ENCODE peak calls at places on chromosomes 12 and 14, in four cellular contexts. L is nephron progenitor cell, U is foreskin keratinocyte, B is colonic mucosa. M is an unnamed sample.

GRCh38 chr12:104314242-104314614 is 10.7 kb downstream of the EID3 start:
- DNase-seq in L (no peak), U (no peak), B (no peak), M (no peak)

GRCh38 chr14:89618821-89619551 is 202.0 kb upstream of the FOXN3 start:
- DNase-seq in L (peak; percentile 79), U (peak; percentile 20), B (peak; percentile 70), M (no peak)

GRCh38 chr12:130195776-130196175 is 33.5 kb downstream of the FZD10 start:
- DNase-seq in L (no peak), U (no peak), B (no peak), M (no peak)

GRCh38 chr12:106670131-106670530 is 87.3 kb downstream of the RFX4 start:
- DNase-seq in L (no peak), U (no peak), B (no peak), M (no peak)

GRCh38 chr12:111673503-111673902 is 12.3 kb downstream of the BRAP start:
- DNase-seq in L (no peak), U (no peak), B (no peak), M (no peak)

GRCh38 chr14:35122696-35123387 is 490 bp downstream of the PRORP start:
- DNase-seq in L (no peak), U (no peak), B (no peak), M (no peak)

GRCh38 chr14:91394105-91395081 is 23.2 kb downstream of the CCDC88C start:
- DNase-seq in L (no peak), U (no peak), B (no peak), M (no peak)

GRCh38 chr14:75050852-75051555 is at the start of gene MLH3:
- DNase-seq in L (peak; percentile 86), U (peak; percentile 31), B (peak; percentile 90), M (no peak)

GRCh38 chr12:4011597-4011996 is 138.4 kb upstream of the PARP11 start:
- DNase-seq in L (no peak), U (peak; percentile 75), B (no peak), M (no peak)

GRCh38 chr14:39006721-39007410 is 96.2 kb downstream of the SEC23A start:
- DNase-seq in L (no peak), U (no peak), B (no peak), M (peak; percentile 21)

GRCh38 chr12:54416908-54417603 is 2.0 kb downstream of the ITGA5 start:
- DNase-seq in L (no peak), U (no peak), B (no peak), M (no peak)

GRCh38 chr14:28055008-28055407 is 711.6 kb upstream of the FOXG1 start:
- DNase-seq in L (no peak), U (no peak), B (no peak), M (no peak)

GRCh38 chr12:59151243-59151642 is 230.9 kb upstream of the LRIG3 start:
- DNase-seq in L (no peak), U (peak; percentile 8), B (no peak), M (peak; percentile 14)

GRCh38 chr14:72920008-72920407 is 6.3 kb upstream of the DCAF4 start:
- DNase-seq in L (no peak), U (no peak), B (no peak), M (no peak)

GRCh38 chr14:85788834-85789233 is 258.9 kb downstream of the FLRT2 start:
- DNase-seq in L (no peak), U (no peak), B (no peak), M (no peak)

GRCh38 chr12:51860986-51861385 is 12.5 kb upstream of the FIGNL2 start:
- DNase-seq in L (no peak), U (no peak), B (no peak), M (no peak)

GRCh38 chr12:49564241-49565118 is 3.5 kb downstream of the MCRS1 start:
- DNase-seq in L (no peak), U (no peak), B (no peak), M (no peak)

GRCh38 chr14:23052182-23052623 is 5.1 kb downstream of the CDH24 start:
- DNase-seq in L (peak; percentile 35), U (no peak), B (no peak), M (no peak)
- TF ChIP-seq CTCF in L (peak; percentile 10), U (peak; percentile 64), B (no peak), M (peak; percentile 9)

GRCh38 chr12:118122264-118122663 is 13.7 kb upstream of the PEBP1 start:
- DNase-seq in L (no peak), U (no peak), B (no peak), M (no peak)
- TF ChIP-seq CTCF in L (no peak), U (no peak), B (no peak), M (no peak)

DNA sequence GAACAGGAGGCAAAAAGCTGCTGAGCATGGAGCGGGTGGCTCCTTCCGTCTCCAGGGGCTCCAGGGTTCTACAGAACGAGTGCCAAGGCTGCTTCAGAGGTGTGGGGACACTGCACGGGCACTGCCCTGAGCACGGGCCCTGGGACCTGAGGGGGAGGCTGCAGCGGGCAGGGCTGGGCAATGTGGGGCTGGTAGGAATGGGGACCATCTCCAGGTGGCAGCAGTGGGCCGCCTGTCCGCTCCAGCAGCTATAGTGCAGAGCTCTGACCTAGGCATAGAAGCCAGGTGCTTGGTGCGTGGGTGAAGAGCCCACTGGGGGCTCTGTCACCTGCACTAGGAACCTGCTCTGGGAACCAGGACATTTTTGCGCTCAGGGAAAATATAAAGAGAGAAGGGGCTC is 22.3 kb downstream of the HDAC7 start:
- DNase-seq in L (peak; percentile 41), U (no peak), B (no peak), M (no peak)
- TF ChIP-seq CTCF in L (peak; percentile 22), U (peak; percentile 55), B (no peak), M (peak; percentile 34)

GRCh38 chr12:80412343-80412953 is 31.6 kb upstream of the PTPRQ start:
- DNase-seq in L (peak; percentile 12), U (no peak), B (no peak), M (no peak)
- TF ChIP-seq CTCF in L (peak; percentile 81), U (peak; percentile 88), B (peak; percentile 62), M (peak; percentile 38)

DNA sequence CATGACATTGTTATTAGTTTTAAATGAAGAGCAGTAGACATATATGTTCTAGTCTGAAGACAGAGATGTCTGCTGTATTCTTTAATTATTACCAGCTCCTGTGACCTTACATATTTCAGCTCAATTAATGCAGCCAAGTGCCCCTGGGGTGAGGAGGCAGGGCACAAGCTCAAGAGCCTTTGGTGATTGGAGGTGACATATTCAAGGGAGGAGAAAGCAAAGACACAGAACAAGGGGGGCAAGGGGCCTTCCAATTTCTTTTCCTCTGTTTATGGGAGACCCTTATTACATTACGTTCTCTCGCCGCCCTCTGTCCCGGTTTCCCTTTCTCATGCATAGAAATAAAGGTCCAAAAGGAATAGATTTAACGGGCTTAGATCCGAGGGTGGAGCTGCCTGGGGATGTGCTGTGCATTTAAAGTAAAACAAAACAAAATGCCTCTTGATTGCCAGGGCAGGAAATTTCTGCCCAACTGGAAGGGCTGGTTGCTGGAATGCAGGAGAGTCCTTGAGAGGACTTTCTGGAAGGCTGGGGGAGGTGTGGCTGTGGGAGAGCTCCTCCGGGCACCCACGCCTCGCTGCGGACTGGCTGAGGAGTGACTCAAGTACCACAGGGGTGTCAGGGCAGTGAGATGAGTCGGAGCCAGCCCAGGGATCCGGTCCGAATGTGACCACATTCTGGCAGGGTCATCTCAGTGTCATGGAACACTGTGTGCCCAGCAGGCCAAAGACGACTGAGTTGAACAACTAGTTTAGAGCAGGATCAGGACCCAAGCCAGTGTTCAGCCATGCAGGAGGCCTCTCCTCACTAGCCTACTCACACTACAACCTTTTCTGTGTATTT is 32.1 kb upstream of the GSG1 start:
- DNase-seq in L (no peak), U (peak; percentile 64), B (no peak), M (peak; percentile 41)
- TF ChIP-seq CTCF in L (no peak), U (peak; percentile 50), B (no peak), M (peak; percentile 46)

GRCh38 chr12:57637364-57637763 is 4.4 kb upstream of the B4GALNT1 start:
- DNase-seq in L (no peak), U (no peak), B (no peak), M (no peak)
- TF ChIP-seq CTCF in L (no peak), U (peak; percentile 25), B (no peak), M (no peak)

GRCh38 chr12:9034095-9034494 is 44.7 kb downstream of the KLRG1 start:
- DNase-seq in L (no peak), U (no peak), B (no peak), M (no peak)

GRCh38 chr12:9033244-9033887 is 44.0 kb downstream of the KLRG1 start:
- DNase-seq in L (no peak), U (no peak), B (no peak), M (no peak)

GRCh38 chr12:9036227-9036626 is 46.9 kb downstream of the KLRG1 start:
- DNase-seq in L (no peak), U (no peak), B (no peak), M (no peak)

GRCh38 chr12:9030776-9031175 is 41.4 kb downstream of the KLRG1 start:
- DNase-seq in L (no peak), U (no peak), B (no peak), M (no peak)

GRCh38 chr12:9032202-9032964 is 43.0 kb downstream of the KLRG1 start:
- DNase-seq in L (no peak), U (no peak), B (no peak), M (no peak)
- TF ChIP-seq CTCF in L (no peak), U (no peak), B (no peak), M (no peak)

GRCh38 chr14:43795600-43796228 is 711.4 kb downstream of the FSCB start:
- DNase-seq in L (no peak), U (no peak), B (no peak), M (no peak)
- TF ChIP-seq CTCF in L (peak; percentile 54), U (peak; percentile 53), B (no peak), M (no peak)

GRCh38 chr12:76081909-76082308 is 2.6 kb downstream of the NAP1L1 start:
- DNase-seq in L (no peak), U (no peak), B (no peak), M (no peak)

GRCh38 chr12:76080017-76080728 is 4.3 kb downstream of the NAP1L1 start:
- DNase-seq in L (no peak), U (no peak), B (no peak), M (no peak)

GRCh38 chr12:76083246-76083735 is 1.2 kb downstream of the NAP1L1 start:
- DNase-seq in L (no peak), U (no peak), B (no peak), M (no peak)

GRCh38 chr12:76078748-76079147 is 5.7 kb downstream of the NAP1L1 start:
- DNase-seq in L (no peak), U (no peak), B (no peak), M (no peak)

DNA sequence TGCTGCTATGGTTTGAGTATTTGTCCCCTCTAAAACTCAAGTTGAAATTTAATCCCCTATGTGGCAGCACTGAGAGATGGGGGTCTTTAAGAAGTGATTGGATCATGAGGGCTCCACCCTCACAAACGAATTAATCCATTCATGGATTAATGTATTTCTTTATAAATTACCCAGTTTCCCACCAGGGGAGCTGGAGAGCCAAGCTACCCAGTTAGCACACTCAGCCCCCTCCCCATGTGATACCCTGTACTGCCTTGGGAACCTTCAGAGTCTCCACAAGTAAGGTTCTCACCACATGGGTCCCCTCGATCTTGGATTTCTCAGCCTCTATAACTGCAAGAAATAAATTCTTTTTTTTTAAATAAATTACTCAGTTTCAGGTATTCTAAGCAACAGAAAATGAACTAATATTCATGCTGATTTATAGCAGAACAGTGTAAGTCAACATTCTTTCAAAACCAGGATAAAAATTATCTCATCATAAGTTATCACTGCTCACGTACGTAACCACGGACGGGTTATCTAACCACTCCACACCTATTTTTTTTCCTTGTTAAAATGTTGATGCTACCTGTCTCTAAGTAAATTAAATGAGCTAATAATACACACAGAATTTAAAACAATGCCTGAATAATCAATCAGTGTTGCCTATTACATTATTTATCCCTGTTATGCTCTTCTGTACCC is 3.6 kb downstream of the NAP1L1 start:
- DNase-seq in L (no peak), U (no peak), B (no peak), M (no peak)
- TF ChIP-seq CTCF in L (no peak), U (peak; percentile 35), B (no peak), M (peak; percentile 0)

M was measured in AG04449.